ENCODE peak calls at places on chromosome 14, in nine cellular contexts. One of them, this sample, is unnamed.

GRCh38 chr14:95006479-95006878 is 150.8 kb downstream of the DICER1 start:
- DNase-seq in lower lobe of right lung: no peak
- DNase-seq in A549: no peak
- DNase-seq in effector memory CD4-positive, alpha-beta T cell: no peak
- DNase-seq in heart left ventricle: no peak
- DNase-seq in HepG2: no peak
- DNase-seq in epithelial cell of prostate: no peak
- DNase-seq in ascending aorta: no peak
- DNase-seq in thoracic aorta: no peak
- DNase-seq in this sample: no peak

GRCh38 chr14:104926619-104927431 is 2.1 kb downstream of the PLD4 start:
- DNase-seq in epithelial cell of prostate: no peak
- DNase-seq in lower lobe of right lung: no peak
- DNase-seq in heart left ventricle: no peak
- DNase-seq in HepG2: no peak
- DNase-seq in thoracic aorta: no peak
- DNase-seq in ascending aorta: no peak
- DNase-seq in effector memory CD4-positive, alpha-beta T cell: no peak
- DNase-seq in A549: no peak
- DNase-seq in this sample: no peak

GRCh38 chr14:56131865-56132830 is 13.9 kb downstream of the PELI2 start:
- DNase-seq in HepG2: no peak
- DNase-seq in heart left ventricle: no peak
- DNase-seq in epithelial cell of prostate: no peak
- DNase-seq in A549: no peak
- DNase-seq in lower lobe of right lung: no peak
- DNase-seq in thoracic aorta: no peak
- DNase-seq in ascending aorta: no peak
- DNase-seq in effector memory CD4-positive, alpha-beta T cell: no peak
- DNase-seq in this sample: no peak

GRCh38 chr14:104979758-104980591 is 1.8 kb upstream of the AHNAK2 start:
- DNase-seq in lower lobe of right lung: peak
- DNase-seq in epithelial cell of prostate: no peak
- DNase-seq in effector memory CD4-positive, alpha-beta T cell: no peak
- DNase-seq in thoracic aorta: no peak
- DNase-seq in HepG2: no peak
- DNase-seq in ascending aorta: no peak
- DNase-seq in heart left ventricle: peak
- DNase-seq in A549: peak
- DNase-seq in this sample: peak

GRCh38 chr14:67487937-67488893 is at the start of gene TMEM229B:
- DNase-seq in A549: no peak
- DNase-seq in effector memory CD4-positive, alpha-beta T cell: peak
- DNase-seq in lower lobe of right lung: peak
- DNase-seq in heart left ventricle: peak
- DNase-seq in epithelial cell of prostate: no peak
- DNase-seq in ascending aorta: peak
- DNase-seq in HepG2: no peak
- DNase-seq in thoracic aorta: no peak
- DNase-seq in this sample: no peak

GRCh38 chr14:54564071-54564798 is 2.7 kb upstream of the SAMD4A start:
- DNase-seq in effector memory CD4-positive, alpha-beta T cell: no peak
- DNase-seq in HepG2: peak
- DNase-seq in heart left ventricle: no peak
- DNase-seq in ascending aorta: no peak
- DNase-seq in lower lobe of right lung: no peak
- DNase-seq in epithelial cell of prostate: no peak
- DNase-seq in A549: peak
- DNase-seq in thoracic aorta: no peak
- DNase-seq in this sample: peak

GRCh38 chr14:105165134-105165704 is 3.4 kb downstream of the JAG2 start:
- DNase-seq in thoracic aorta: no peak
- DNase-seq in epithelial cell of prostate: no peak
- DNase-seq in ascending aorta: no peak
- DNase-seq in lower lobe of right lung: no peak
- DNase-seq in A549: no peak
- DNase-seq in heart left ventricle: no peak
- DNase-seq in HepG2: no peak
- DNase-seq in effector memory CD4-positive, alpha-beta T cell: no peak
- DNase-seq in this sample: no peak

GRCh38 chr14:106209745-106210144 is 683.4 kb downstream of the TMEM121 start:
- DNase-seq in A549: no peak
- DNase-seq in heart left ventricle: no peak
- DNase-seq in HepG2: no peak
- DNase-seq in thoracic aorta: no peak
- DNase-seq in lower lobe of right lung: no peak
- DNase-seq in epithelial cell of prostate: no peak
- DNase-seq in ascending aorta: no peak
- DNase-seq in effector memory CD4-positive, alpha-beta T cell: no peak
- DNase-seq in this sample: no peak

GRCh38 chr14:93008381-93008780 is 85.4 kb downstream of the CHGA start:
- DNase-seq in HepG2: no peak
- DNase-seq in effector memory CD4-positive, alpha-beta T cell: no peak
- DNase-seq in heart left ventricle: no peak
- DNase-seq in lower lobe of right lung: no peak
- DNase-seq in epithelial cell of prostate: no peak
- DNase-seq in A549: no peak
- DNase-seq in thoracic aorta: no peak
- DNase-seq in ascending aorta: no peak
- DNase-seq in this sample: no peak

GRCh38 chr14:34433957-34434356 is 28.1 kb downstream of the SPTSSA start:
- DNase-seq in thoracic aorta: no peak
- DNase-seq in A549: no peak
- DNase-seq in HepG2: no peak
- DNase-seq in lower lobe of right lung: no peak
- DNase-seq in heart left ventricle: no peak
- DNase-seq in ascending aorta: no peak
- DNase-seq in effector memory CD4-positive, alpha-beta T cell: no peak
- DNase-seq in epithelial cell of prostate: no peak
- DNase-seq in this sample: no peak

GRCh38 chr14:89343356-89343755 is 73.7 kb downstream of the FOXN3 start:
- DNase-seq in HepG2: no peak
- DNase-seq in heart left ventricle: no peak
- DNase-seq in ascending aorta: no peak
- DNase-seq in effector memory CD4-positive, alpha-beta T cell: no peak
- DNase-seq in thoracic aorta: no peak
- DNase-seq in A549: no peak
- DNase-seq in lower lobe of right lung: no peak
- DNase-seq in epithelial cell of prostate: no peak
- DNase-seq in this sample: no peak

GRCh38 chr14:35390577-35391387 is 13.8 kb downstream of the NFKBIA start:
- DNase-seq in heart left ventricle: no peak
- DNase-seq in thoracic aorta: no peak
- DNase-seq in HepG2: no peak
- DNase-seq in epithelial cell of prostate: no peak
- DNase-seq in A549: no peak
- DNase-seq in lower lobe of right lung: no peak
- DNase-seq in ascending aorta: no peak
- DNase-seq in effector memory CD4-positive, alpha-beta T cell: no peak
- DNase-seq in this sample: peak

GRCh38 chr14:51357250-51357649 is 117.2 kb downstream of the TMX1 start:
- DNase-seq in HepG2: no peak
- DNase-seq in thoracic aorta: no peak
- DNase-seq in A549: no peak
- DNase-seq in effector memory CD4-positive, alpha-beta T cell: no peak
- DNase-seq in lower lobe of right lung: no peak
- DNase-seq in heart left ventricle: no peak
- DNase-seq in epithelial cell of prostate: no peak
- DNase-seq in ascending aorta: no peak
- DNase-seq in this sample: no peak

GRCh38 chr14:33642080-33642479 is 308.8 kb downstream of the EGLN3 start:
- DNase-seq in A549: no peak
- DNase-seq in epithelial cell of prostate: no peak
- DNase-seq in effector memory CD4-positive, alpha-beta T cell: no peak
- DNase-seq in ascending aorta: no peak
- DNase-seq in HepG2: no peak
- DNase-seq in thoracic aorta: no peak
- DNase-seq in heart left ventricle: no peak
- DNase-seq in lower lobe of right lung: no peak
- DNase-seq in this sample: no peak

GRCh38 chr14:54257424-54257823 is 139.4 kb upstream of the CDKN3 start:
- DNase-seq in effector memory CD4-positive, alpha-beta T cell: no peak
- DNase-seq in A549: no peak
- DNase-seq in lower lobe of right lung: no peak
- DNase-seq in ascending aorta: no peak
- DNase-seq in thoracic aorta: no peak
- DNase-seq in HepG2: no peak
- DNase-seq in epithelial cell of prostate: no peak
- DNase-seq in heart left ventricle: no peak
- DNase-seq in this sample: no peak

GRCh38 chr14:55116246-55117030 is 12.6 kb upstream of the LGALS3 start:
- DNase-seq in effector memory CD4-positive, alpha-beta T cell: no peak
- DNase-seq in HepG2: peak
- DNase-seq in thoracic aorta: no peak
- DNase-seq in epithelial cell of prostate: no peak
- DNase-seq in A549: no peak
- DNase-seq in heart left ventricle: no peak
- DNase-seq in ascending aorta: no peak
- DNase-seq in lower lobe of right lung: no peak
- DNase-seq in this sample: no peak

GRCh38 chr14:97267509-97267908 is 470.3 kb downstream of the VRK1 start:
- DNase-seq in epithelial cell of prostate: no peak
- DNase-seq in heart left ventricle: no peak
- DNase-seq in effector memory CD4-positive, alpha-beta T cell: no peak
- DNase-seq in lower lobe of right lung: no peak
- DNase-seq in HepG2: no peak
- DNase-seq in ascending aorta: no peak
- DNase-seq in A549: no peak
- DNase-seq in thoracic aorta: no peak
- DNase-seq in this sample: no peak

GRCh38 chr14:23327947-23328744 is 6.9 kb downstream of the PABPN1 start:
- DNase-seq in lower lobe of right lung: no peak
- DNase-seq in thoracic aorta: no peak
- DNase-seq in heart left ventricle: no peak
- DNase-seq in HepG2: peak
- DNase-seq in ascending aorta: no peak
- DNase-seq in effector memory CD4-positive, alpha-beta T cell: peak
- DNase-seq in epithelial cell of prostate: peak
- DNase-seq in A549: peak
- DNase-seq in this sample: peak

GRCh38 chr14:52694761-52695480 is 437 bp downstream of the ERO1A start:
- DNase-seq in thoracic aorta: no peak
- DNase-seq in HepG2: peak
- DNase-seq in heart left ventricle: peak
- DNase-seq in A549: peak
- DNase-seq in lower lobe of right lung: peak
- DNase-seq in effector memory CD4-positive, alpha-beta T cell: peak
- DNase-seq in ascending aorta: no peak
- DNase-seq in epithelial cell of prostate: peak
- DNase-seq in this sample: peak

GRCh38 chr14:40099316-40099715 is 667.1 kb upstream of the FBXO33 start:
- DNase-seq in ascending aorta: no peak
- DNase-seq in lower lobe of right lung: no peak
- DNase-seq in A549: no peak
- DNase-seq in epithelial cell of prostate: no peak
- DNase-seq in HepG2: no peak
- DNase-seq in thoracic aorta: no peak
- DNase-seq in effector memory CD4-positive, alpha-beta T cell: no peak
- DNase-seq in heart left ventricle: no peak
- DNase-seq in this sample: no peak

GRCh38 chr14:74531467-74531866 is 37.9 kb downstream of the ISCA2 start:
- DNase-seq in ascending aorta: no peak
- DNase-seq in HepG2: peak
- DNase-seq in A549: peak
- DNase-seq in effector memory CD4-positive, alpha-beta T cell: no peak
- DNase-seq in epithelial cell of prostate: no peak
- DNase-seq in thoracic aorta: no peak
- DNase-seq in heart left ventricle: peak
- DNase-seq in lower lobe of right lung: no peak
- DNase-seq in this sample: peak
- H3K27ac ChIP-seq in ascending aorta: peak
- H3K27ac ChIP-seq in HepG2: no peak
- H3K27ac ChIP-seq in A549: peak
- H3K27ac ChIP-seq in effector memory CD4-positive, alpha-beta T cell: no peak
- H3K27ac ChIP-seq in epithelial cell of prostate: peak
- H3K27ac ChIP-seq in thoracic aorta: peak
- H3K27ac ChIP-seq in heart left ventricle: no peak
- H3K27ac ChIP-seq in lower lobe of right lung: no peak
- H3K27ac ChIP-seq in this sample: peak

GRCh38 chr14:100558226-100558625 is 29.0 kb downstream of the BEGAIN start:
- DNase-seq in lower lobe of right lung: no peak
- DNase-seq in thoracic aorta: no peak
- DNase-seq in effector memory CD4-positive, alpha-beta T cell: no peak
- DNase-seq in heart left ventricle: no peak
- DNase-seq in HepG2: no peak
- DNase-seq in ascending aorta: no peak
- DNase-seq in epithelial cell of prostate: no peak
- DNase-seq in A549: no peak
- DNase-seq in this sample: no peak
- H3K27ac ChIP-seq in lower lobe of right lung: no peak
- H3K27ac ChIP-seq in thoracic aorta: no peak
- H3K27ac ChIP-seq in effector memory CD4-positive, alpha-beta T cell: no peak
- H3K27ac ChIP-seq in heart left ventricle: no peak
- H3K27ac ChIP-seq in HepG2: no peak
- H3K27ac ChIP-seq in ascending aorta: no peak
- H3K27ac ChIP-seq in epithelial cell of prostate: no peak
- H3K27ac ChIP-seq in A549: no peak
- H3K27ac ChIP-seq in this sample: no peak

DNA sequence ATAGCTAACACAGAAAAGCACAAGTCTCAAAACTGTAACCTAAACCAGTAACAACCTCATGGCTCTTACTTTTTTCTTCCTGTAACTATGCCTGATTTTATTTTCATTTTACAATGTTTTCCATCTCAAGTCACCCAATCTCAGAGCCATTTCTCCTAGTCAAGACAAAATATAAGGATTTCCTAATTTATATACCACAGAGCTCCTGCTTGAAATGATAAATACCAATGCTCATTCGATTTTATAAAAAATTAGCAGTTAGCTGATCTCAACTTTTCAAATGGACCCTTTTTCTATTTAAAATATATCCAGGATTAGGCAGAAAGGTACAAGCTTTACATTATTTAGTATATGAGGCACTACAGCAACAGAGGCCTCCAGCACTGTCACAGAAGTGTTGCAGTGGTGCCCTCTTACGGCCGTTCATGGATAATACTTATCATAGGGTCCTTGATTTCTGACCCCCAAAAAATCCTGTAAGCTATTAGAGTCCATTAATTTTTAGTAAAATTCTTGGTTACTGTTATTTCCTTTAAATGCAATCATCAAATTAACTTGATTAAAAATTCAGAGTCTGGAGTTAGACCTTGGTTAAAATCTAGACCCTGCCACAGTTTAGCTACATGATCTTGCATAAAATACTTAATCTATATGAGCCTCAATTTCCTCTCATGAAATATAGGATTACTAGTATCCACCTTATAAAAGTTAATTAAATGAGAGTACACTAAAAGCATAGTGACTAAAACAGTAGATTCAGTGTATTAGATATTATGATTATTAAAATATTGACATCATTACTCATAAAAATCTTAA is 68.3 kb downstream of the SEC23A start:
- DNase-seq in heart left ventricle: no peak
- DNase-seq in ascending aorta: no peak
- DNase-seq in A549: peak
- DNase-seq in lower lobe of right lung: no peak
- DNase-seq in HepG2: peak
- DNase-seq in effector memory CD4-positive, alpha-beta T cell: no peak
- DNase-seq in thoracic aorta: no peak
- DNase-seq in epithelial cell of prostate: no peak
- DNase-seq in this sample: no peak
- H3K27ac ChIP-seq in heart left ventricle: no peak
- H3K27ac ChIP-seq in ascending aorta: no peak
- H3K27ac ChIP-seq in A549: no peak
- H3K27ac ChIP-seq in lower lobe of right lung: no peak
- H3K27ac ChIP-seq in HepG2: no peak
- H3K27ac ChIP-seq in effector memory CD4-positive, alpha-beta T cell: no peak
- H3K27ac ChIP-seq in thoracic aorta: no peak
- H3K27ac ChIP-seq in epithelial cell of prostate: no peak
- H3K27ac ChIP-seq in this sample: no peak

GRCh38 chr14:72341686-72342085 is 409.5 kb downstream of the RGS6 start:
- DNase-seq in ascending aorta: no peak
- DNase-seq in lower lobe of right lung: no peak
- DNase-seq in heart left ventricle: no peak
- DNase-seq in thoracic aorta: no peak
- DNase-seq in HepG2: no peak
- DNase-seq in effector memory CD4-positive, alpha-beta T cell: no peak
- DNase-seq in A549: no peak
- DNase-seq in epithelial cell of prostate: no peak
- DNase-seq in this sample: no peak
- H3K27ac ChIP-seq in ascending aorta: no peak
- H3K27ac ChIP-seq in lower lobe of right lung: no peak
- H3K27ac ChIP-seq in heart left ventricle: no peak
- H3K27ac ChIP-seq in thoracic aorta: no peak
- H3K27ac ChIP-seq in HepG2: no peak
- H3K27ac ChIP-seq in effector memory CD4-positive, alpha-beta T cell: no peak
- H3K27ac ChIP-seq in A549: no peak
- H3K27ac ChIP-seq in epithelial cell of prostate: no peak
- H3K27ac ChIP-seq in this sample: no peak

This sample was measured in RWPE1.